ENCODE peak calls at places on chromosomes 12 and 14, in five cellular contexts. W is OCI-LY7, K is ovary, S is aorta, Y is left lung. R is an unnamed sample. For H3K9me3, the result is how much of the 10 kb centered on the place peaks cover.

GRCh38 chr12:143964-144649 is 69.8 kb downstream of the SLC6A12 start:
- DNase-seq in S (no peak), W (no peak), K (no peak), Y (peak), R (no peak)

GRCh38 chr12:118034429-118035193 is 18.1 kb downstream of the RFC5 start:
- DNase-seq in Y (no peak), W (no peak), K (no peak), S (no peak), R (no peak)

GRCh38 chr12:125549836-125550235 is 484.6 kb downstream of the AACS start:
- DNase-seq in Y (no peak), S (no peak), W (peak), K (no peak), R (no peak)

GRCh38 chr12:72610854-72611358 is 338.7 kb downstream of the TRHDE start:
- DNase-seq in S (no peak), W (no peak), K (no peak), Y (no peak), R (no peak)

GRCh38 chr14:92728781-92729364 is 19.6 kb downstream of the LGMN start:
- DNase-seq in S (no peak), W (no peak), K (no peak), Y (no peak), R (peak)

GRCh38 chr12:26566186-26566585 is 266.8 kb downstream of the ITPR2 start:
- DNase-seq in Y (no peak), S (no peak), K (no peak), W (no peak), R (no peak)

GRCh38 chr14:62018606-62019005 is 256.4 kb downstream of the SNAPC1 start:
- DNase-seq in K (no peak), S (no peak), Y (no peak), W (no peak), R (no peak)

GRCh38 chr12:90090929-90091651 is 382.5 kb upstream of the ATP2B1 start:
- DNase-seq in S (no peak), Y (no peak), K (peak), W (no peak), R (no peak)

GRCh38 chr12:133063556-133063955 is 17.2 kb upstream of the ZNF140 start:
- DNase-seq in Y (no peak), S (no peak), K (no peak), W (no peak), R (no peak)

GRCh38 chr12:133058203-133059125 is 21.2 kb downstream of the ZNF84 start:
- DNase-seq in W (peak), K (no peak), S (no peak), Y (no peak), R (no peak)

GRCh38 chr12:133057446-133057845 is 20.1 kb downstream of the ZNF84 start:
- DNase-seq in Y (no peak), K (no peak), W (no peak), S (no peak), R (no peak)

GRCh38 chr12:133061954-133062353 is 18.8 kb upstream of the ZNF140 start:
- DNase-seq in W (no peak), K (no peak), S (no peak), Y (no peak), R (no peak)
- H3K9me3 ChIP-seq in W (half or more), K (half or more), S (under half), Y (half or more), R (under half)

DNA sequence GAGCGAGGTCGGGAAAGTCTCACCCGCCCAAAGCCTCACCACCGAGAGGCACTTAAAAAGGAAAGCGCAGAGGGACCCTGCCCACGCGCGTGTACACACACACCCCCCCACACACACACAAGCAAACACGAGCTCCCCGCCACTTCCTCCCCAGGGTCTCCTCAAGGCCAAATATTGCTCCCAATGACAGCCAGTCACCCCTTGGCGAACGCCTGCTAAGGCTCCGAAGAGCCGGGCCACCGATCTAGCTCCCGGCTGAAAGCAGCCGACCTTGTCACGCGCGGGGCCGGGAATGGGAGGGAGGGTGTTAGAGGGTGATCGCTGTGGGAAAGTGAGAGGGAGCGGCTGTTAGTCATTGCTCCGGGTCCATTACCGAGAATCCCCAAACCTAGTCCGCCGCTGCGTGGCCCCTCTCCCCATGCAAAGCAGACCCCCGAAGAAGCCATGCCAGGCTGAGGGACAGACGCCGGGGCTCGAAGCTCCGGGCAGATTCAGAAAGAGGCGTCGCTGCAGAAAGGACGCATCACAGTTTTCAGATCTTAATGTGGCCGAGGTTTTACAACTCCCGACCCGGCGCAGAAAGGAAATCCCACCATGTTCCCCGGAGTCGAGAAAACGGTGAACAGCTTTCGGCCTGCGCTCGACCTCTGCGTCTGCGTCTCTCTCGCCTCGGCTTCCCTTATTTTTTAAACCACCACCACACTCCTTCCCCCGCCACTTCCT is 2.6 kb downstream of the BMP4 start:
- DNase-seq in Y (peak), W (no peak), S (peak), K (peak), R (peak)
- H3K4me3 ChIP-seq in Y (peak), W (no peak), S (peak), K (peak), R (peak)

GRCh38 chr14:78486081-78486480 is 315.9 kb downstream of the NRXN3 start:
- DNase-seq in K (no peak), W (no peak), S (no peak), Y (no peak), R (no peak)
- H3K9me3 ChIP-seq in K (under half), W (under half), S (under half), Y (under half), R (under half)

DNA sequence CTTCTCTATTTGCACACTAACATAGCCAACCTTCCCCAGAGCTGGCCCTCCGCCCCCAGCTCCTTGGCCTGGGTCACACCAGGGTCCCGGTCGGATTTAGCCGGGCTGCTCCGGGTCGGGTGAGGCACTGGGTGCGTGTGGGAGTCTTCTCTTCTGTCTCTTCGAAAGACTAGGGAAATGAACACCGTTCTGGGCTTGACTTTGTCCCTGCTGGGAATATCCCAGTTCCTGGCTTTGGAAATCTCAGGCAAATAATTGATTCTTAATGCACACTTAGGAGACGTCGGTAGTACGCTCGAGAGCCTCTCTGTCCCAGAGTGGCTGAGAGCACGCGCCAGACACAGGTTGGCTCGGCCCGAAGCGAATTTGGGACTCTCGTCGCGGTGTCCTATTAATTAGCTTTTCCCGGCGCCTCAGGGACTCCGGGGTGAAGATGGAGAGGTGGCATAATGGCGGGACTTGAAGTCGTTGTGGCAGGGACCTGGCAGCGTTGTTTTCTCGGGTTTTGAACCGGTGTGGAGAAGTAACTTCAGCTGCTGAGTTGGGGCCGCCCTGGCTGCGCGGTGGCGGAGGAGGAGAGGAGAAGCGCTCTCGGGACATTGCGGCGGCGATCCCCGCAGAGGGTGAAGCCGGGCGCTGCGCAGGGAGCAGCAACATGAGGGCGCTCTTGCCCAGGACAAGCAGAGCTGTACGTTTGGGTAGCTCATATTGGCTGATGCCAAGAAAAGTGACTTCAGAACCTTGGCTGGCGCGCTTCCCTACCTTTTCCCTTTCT is 7.5 kb downstream of the FOXG1 start:
- DNase-seq in S (no peak), Y (peak), W (no peak), K (no peak), R (no peak)
- H3K4me3 ChIP-seq in S (no peak), Y (no peak), W (no peak), K (no peak), R (no peak)